ENCODE peak calls at places on chromosomes 5 and 9, in seven cellular contexts. S is A549, I is heart left ventricle, W is adrenal gland, B is HCT116, L is IMR-90, G is testis. A is an unnamed sample.

GRCh38 chr9:14072850-14073249 is 241.1 kb downstream of the NFIB start:
- DNase-seq in S (no peak), I (no peak), W (no peak), B (no peak), L (no peak), G (no peak), A (no peak)

GRCh38 chr5:170132642-170133448 is 27.1 kb downstream of the FOXI1 start:
- DNase-seq in S (peak), I (no peak), W (no peak), B (no peak), L (peak), G (no peak), A (no peak)

GRCh38 chr9:127983847-127984289 is 3.1 kb upstream of the EEIG1 start:
- DNase-seq in S (no peak), I (no peak), W (no peak), B (no peak), L (no peak), G (no peak), A (no peak)

GRCh38 chr9:5671711-5672353 is 42.9 kb downstream of the RIC1 start:
- DNase-seq in S (no peak), I (no peak), W (no peak), B (peak), L (no peak), G (no peak), A (no peak)

GRCh38 chr5:53820119-53820801 is 259.8 kb downstream of the NDUFS4 start:
- DNase-seq in S (no peak), I (no peak), W (no peak), B (no peak), L (no peak), G (no peak), A (no peak)

GRCh38 chr5:53089481-53089976 is 20.0 kb downstream of the MOCS2 start:
- DNase-seq in S (no peak), I (no peak), W (no peak), B (no peak), L (peak), G (no peak), A (no peak)

GRCh38 chr9:3434594-3434993 is 91.2 kb downstream of the RFX3 start:
- DNase-seq in S (peak), I (no peak), W (no peak), B (no peak), L (peak), G (no peak), A (no peak)

GRCh38 chr5:56523779-56524178 is 290.6 kb upstream of the ANKRD55 start:
- DNase-seq in S (no peak), I (no peak), W (no peak), B (no peak), L (peak), G (no peak), A (no peak)

GRCh38 chr9:136383436-136383835 is 10.0 kb upstream of the CARD9 start:
- DNase-seq in S (no peak), I (no peak), W (no peak), B (no peak), L (no peak), G (no peak), A (no peak)

GRCh38 chr5:93162201-93162654 is 418.8 kb downstream of the NR2F1-AS1 start:
- DNase-seq in S (no peak), I (peak), W (no peak), B (peak), L (no peak), G (no peak), A (no peak)

GRCh38 chr9:138100711-138101349 is 223.2 kb downstream of the CACNA1B start:
- DNase-seq in S (peak), I (peak), W (no peak), B (no peak), L (no peak), G (peak), A (no peak)

GRCh38 chr5:160175438-160176218 is 53.7 kb upstream of the FABP6 start:
- DNase-seq in S (no peak), I (peak), W (peak), B (no peak), L (peak), G (peak), A (peak)

GRCh38 chr9:38039090-38039906 is 29.7 kb downstream of the SHB start:
- DNase-seq in S (peak), I (no peak), W (no peak), B (peak), L (peak), G (no peak), A (no peak)

GRCh38 chr5:154850255-154851062 is at the start of gene FAXDC2:
- DNase-seq in S (no peak), I (peak), W (peak), B (no peak), L (peak), G (peak), A (peak)

GRCh38 chr5:56910123-56910951 is 941 bp downstream of the SETD9 start:
- DNase-seq in S (no peak), I (peak), W (peak), B (no peak), L (no peak), G (peak), A (peak)

GRCh38 chr5:82911902-82912301 is 165.3 kb downstream of the TMEM167A start:
- DNase-seq in S (no peak), I (peak), W (no peak), B (no peak), L (no peak), G (no peak), A (no peak)

GRCh38 chr5:139141841-139142240 is 56.3 kb downstream of the SIL1 start:
- DNase-seq in S (no peak), I (peak), W (peak), B (peak), L (peak), G (peak), A (peak)

GRCh38 chr5:31990701-31991110 is 183.4 kb downstream of the GOLPH3 start:
- DNase-seq in S (peak), I (no peak), W (no peak), B (no peak), L (no peak), G (no peak), A (no peak)

GRCh38 chr5:159638954-159639559 is 277.2 kb upstream of the ADRA1B start:
- DNase-seq in S (no peak), I (no peak), W (no peak), B (no peak), L (peak), G (no peak), A (no peak)

GRCh38 chr9:113999256-114000062 is 78.6 kb downstream of the AMBP start:
- DNase-seq in S (no peak), I (no peak), W (no peak), B (no peak), L (no peak), G (peak), A (no peak)

GRCh38 chr9:104779946-104780539 is 16.1 kb downstream of the NIPSNAP3B start:
- DNase-seq in S (no peak), I (no peak), W (no peak), B (no peak), L (no peak), G (no peak), A (no peak)

GRCh38 chr9:36818242-36818938 is 215.7 kb downstream of the PAX5 start:
- DNase-seq in S (no peak), I (no peak), W (no peak), B (no peak), L (no peak), G (peak), A (no peak)

GRCh38 chr5:101424530-101425175 is 521.6 kb upstream of the ST8SIA4 start:
- DNase-seq in S (peak), I (no peak), W (peak), B (peak), L (peak), G (no peak), A (no peak)

GRCh38 chr9:106065579-106066214 is 371.4 kb downstream of the TMEM38B start:
- DNase-seq in S (no peak), I (no peak), W (no peak), B (no peak), L (no peak), G (no peak), A (no peak)

GRCh38 chr5:171162602-171163001 is 146.4 kb upstream of the TLX3 start:
- DNase-seq in S (peak), I (no peak), W (peak), B (peak), L (peak), G (no peak), A (no peak)

GRCh38 chr5:124596595-124597388 is 149.6 kb downstream of the ZNF608 start:
- DNase-seq in S (peak), I (no peak), W (no peak), B (peak), L (peak), G (no peak), A (peak)

GRCh38 chr5:100905259-100905914 is 2.3 kb upstream of the ST8SIA4 start:
- DNase-seq in S (no peak), I (no peak), W (no peak), B (no peak), L (no peak), G (no peak), A (no peak)

GRCh38 chr5:61969347-61969746 is 336.7 kb upstream of the KIF2A start:
- DNase-seq in S (no peak), I (no peak), W (no peak), B (no peak), L (no peak), G (no peak), A (no peak)

GRCh38 chr5:25418978-25419377 is 774.2 kb upstream of the CDH10 start:
- DNase-seq in S (no peak), I (no peak), W (no peak), B (no peak), L (no peak), G (no peak), A (no peak)

GRCh38 chr9:27344776-27345175 is 47.8 kb upstream of the EQTN start:
- DNase-seq in S (no peak), I (no peak), W (no peak), B (no peak), L (no peak), G (no peak), A (no peak)

GRCh38 chr9:96490534-96491078 is 40.6 kb downstream of the HABP4 start:
- DNase-seq in S (no peak), I (no peak), W (no peak), B (no peak), L (no peak), G (no peak), A (no peak)

GRCh38 chr5:129664336-129664937 is 83.5 kb upstream of the MINAR2 start:
- DNase-seq in S (peak), I (no peak), W (peak), B (peak), L (peak), G (peak), A (peak)

GRCh38 chr5:143480001-143480400 is 76.5 kb upstream of the NR3C1 start:
- DNase-seq in S (no peak), I (no peak), W (no peak), B (no peak), L (no peak), G (no peak), A (no peak)

GRCh38 chr9:107587175-107587963 is 97.8 kb upstream of the KLF4 start:
- DNase-seq in S (no peak), I (peak), W (peak), B (no peak), L (no peak), G (no peak), A (peak)

GRCh38 chr9:38061326-38061947 is 7.6 kb downstream of the SHB start:
- DNase-seq in S (no peak), I (no peak), W (no peak), B (no peak), L (no peak), G (no peak), A (no peak)

GRCh38 chr5:173735171-173735570 is 118.7 kb upstream of the BOD1 start:
- DNase-seq in S (no peak), I (no peak), W (no peak), B (no peak), L (no peak), G (no peak), A (no peak)

GRCh38 chr9:122029898-122030297 is 63.2 kb downstream of the TTLL11 start:
- DNase-seq in S (peak), I (no peak), W (no peak), B (no peak), L (no peak), G (no peak), A (no peak)

GRCh38 chr5:108735790-108736189 is 11.9 kb upstream of the FER start:
- DNase-seq in S (no peak), I (no peak), W (peak), B (no peak), L (peak), G (no peak), A (peak)
- TF ChIP-seq POLR2A in S (no peak), I (no peak), W (peak), B (no peak), L (no peak), G (no peak), A (no peak)

DNA sequence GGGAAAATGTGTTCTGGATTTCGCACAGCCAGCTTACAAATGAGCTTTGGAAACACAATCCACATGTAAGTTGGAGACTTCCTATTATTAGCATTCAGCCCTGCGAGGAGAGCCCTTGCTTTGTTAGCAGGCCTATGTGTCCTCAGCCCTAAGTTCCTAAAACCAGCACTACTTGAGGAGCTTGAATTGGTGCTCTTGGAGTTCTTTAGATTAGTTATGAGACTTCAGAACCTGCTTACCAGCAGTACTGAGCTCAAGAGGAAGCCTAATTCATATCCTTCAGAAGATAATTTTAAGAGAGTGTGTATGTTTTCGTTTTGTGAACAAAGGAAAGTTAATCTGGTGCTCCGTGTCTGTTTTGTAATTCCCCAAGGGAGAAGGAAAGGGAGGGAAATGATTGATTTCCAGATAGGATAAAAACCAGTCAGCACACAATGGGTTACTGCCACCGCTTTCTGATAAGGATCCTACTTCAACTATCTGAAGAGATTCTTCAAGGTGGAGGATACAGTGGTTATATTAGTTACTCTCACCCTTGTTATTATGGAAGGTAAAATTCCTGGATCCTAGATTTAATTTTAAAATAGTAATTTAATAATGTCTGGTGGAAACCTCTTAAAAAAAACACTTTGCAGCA is 35.2 kb downstream of the PIK3R1 start:
- DNase-seq in S (no peak), I (no peak), W (no peak), B (no peak), L (no peak), G (no peak), A (no peak)
- H3K27ac ChIP-seq in S (no peak), I (peak), W (peak), B (no peak), L (no peak), G (no peak), A (no peak)

GRCh38 chr5:76402880-76403712 is at the start of gene IQGAP2:
- DNase-seq in S (peak), I (peak), W (peak), B (peak), L (peak), G (peak), A (peak)
- TF ChIP-seq POLR2A in S (no peak), I (no peak), W (peak), B (no peak), L (no peak), G (no peak), A (peak)

GRCh38 chr9:72912476-72913381 is 40.1 kb downstream of the ALDH1A1 start:
- DNase-seq in S (no peak), I (no peak), W (no peak), B (no peak), L (no peak), G (no peak), A (no peak)
- H3K27ac ChIP-seq in S (peak), I (peak), W (peak), B (no peak), L (no peak), G (peak), A (no peak)

GRCh38 chr9:120842685-120843485 is at the start of gene PSMD5:
- DNase-seq in S (peak), I (peak), W (peak), B (peak), L (peak), G (peak), A (peak)
- TF ChIP-seq POLR2A in S (peak), I (peak), W (peak), B (peak), L (peak), G (peak), A (peak)

GRCh38 chr5:177553671-177554429 is 513 bp downstream of the FAM193B start:
- DNase-seq in S (no peak), I (peak), W (peak), B (no peak), L (no peak), G (no peak), A (peak)
- H3K27ac ChIP-seq in S (peak), I (peak), W (peak), B (peak), L (peak), G (peak), A (peak)

GRCh38 chr9:85212887-85213286 is 528.9 kb downstream of the AGTPBP1 start:
- DNase-seq in S (no peak), I (no peak), W (no peak), B (peak), L (no peak), G (no peak), A (no peak)
- TF ChIP-seq POLR2A in S (no peak), I (no peak), W (no peak), B (no peak), L (no peak), G (no peak), A (no peak)

DNA sequence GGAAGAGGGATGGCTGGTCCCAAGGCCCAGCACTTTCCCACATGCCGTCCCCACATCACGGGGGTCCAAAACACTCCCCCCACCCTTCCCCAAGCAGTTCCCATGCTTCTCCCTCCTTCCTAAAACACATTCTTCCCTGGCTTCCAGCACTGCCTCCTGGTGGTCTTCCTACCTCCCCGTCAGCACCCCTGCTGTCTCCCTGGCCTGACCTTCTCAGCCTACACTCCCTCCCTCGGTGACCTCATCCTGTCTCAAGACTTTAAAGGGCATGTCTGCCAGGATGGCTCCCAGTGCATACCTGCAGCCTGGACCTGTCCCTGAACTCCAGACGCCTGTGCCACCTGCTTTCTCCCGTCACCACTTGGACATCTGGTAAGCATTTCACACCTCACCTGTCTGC is 4.3 kb upstream of the NCS1 start:
- DNase-seq in S (no peak), I (no peak), W (no peak), B (no peak), L (no peak), G (no peak), A (no peak)
- H3K27ac ChIP-seq in S (no peak), I (no peak), W (no peak), B (no peak), L (no peak), G (no peak), A (no peak)

DNA sequence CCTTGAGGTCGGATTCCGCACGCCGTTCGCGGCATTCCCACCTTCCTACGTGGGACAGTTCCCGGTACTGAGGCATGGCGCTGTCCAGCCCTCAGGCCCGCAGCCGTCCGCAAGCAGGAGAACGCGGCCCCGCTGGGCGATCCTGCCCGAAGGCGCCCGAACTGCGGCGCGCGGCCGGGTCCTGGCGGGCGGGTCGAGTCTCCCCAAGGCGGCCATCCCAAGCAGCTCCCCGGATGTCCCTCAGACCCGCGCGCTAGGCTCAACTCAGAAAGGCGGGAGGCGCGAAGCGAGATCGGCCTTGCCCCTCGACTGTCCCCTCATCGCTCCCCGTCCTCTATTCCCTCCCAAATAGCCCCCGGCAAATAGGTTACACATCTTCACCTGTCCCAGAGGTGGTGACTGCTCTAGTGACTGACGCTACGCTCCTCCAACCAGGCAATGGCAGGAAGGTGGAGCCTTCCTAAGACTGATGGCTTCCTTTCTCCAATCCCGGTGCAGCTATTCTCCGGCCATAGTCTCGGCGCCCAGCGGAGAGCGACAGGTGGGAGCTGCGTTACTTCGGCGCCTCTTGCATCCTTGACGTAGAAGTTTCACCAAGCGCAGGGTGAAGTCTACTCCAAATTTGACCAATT is 787 bp upstream of the ANKHD1 start:
- DNase-seq in S (peak), I (peak), W (peak), B (peak), L (peak), G (peak), A (peak)
- TF ChIP-seq POLR2A in S (peak), I (no peak), W (peak), B (peak), L (no peak), G (no peak), A (peak)

A was measured in body of pancreas.